ENCODE peak calls at places on chromosomes 1 and 21, in five cellular contexts. One of them, this sample, is unnamed.

GRCh38 chr21:16797530-16797929 is 715.3 kb upstream of the CXADR start:
- DNase-seq in H1: no peak
- DNase-seq in K562: no peak
- DNase-seq in HCT116: no peak
- DNase-seq in SK-N-SH: no peak
- DNase-seq in this sample: no peak

GRCh38 chr1:60055336-60055735 is 18.2 kb downstream of the C1orf87 start:
- DNase-seq in SK-N-SH: no peak
- DNase-seq in H1: no peak
- DNase-seq in HCT116: no peak
- DNase-seq in K562: no peak
- DNase-seq in this sample: no peak

GRCh38 chr1:7379445-7379971 is 391.6 kb upstream of the VAMP3 start:
- DNase-seq in K562: no peak
- DNase-seq in HCT116: no peak
- DNase-seq in SK-N-SH: no peak
- DNase-seq in H1: no peak
- DNase-seq in this sample: no peak

GRCh38 chr1:203117611-203118575 is 9.6 kb upstream of the ADORA1 start:
- DNase-seq in K562: peak
- DNase-seq in HCT116: peak
- DNase-seq in SK-N-SH: peak
- DNase-seq in H1: peak
- DNase-seq in this sample: no peak

GRCh38 chr1:43243299-43243698 is 26.5 kb upstream of the TMEM125 start:
- DNase-seq in H1: no peak
- DNase-seq in SK-N-SH: no peak
- DNase-seq in HCT116: no peak
- DNase-seq in K562: no peak
- DNase-seq in this sample: no peak

GRCh38 chr1:6082430-6082971 is 36.8 kb downstream of the KCNAB2 start:
- DNase-seq in SK-N-SH: peak
- DNase-seq in K562: peak
- DNase-seq in H1: no peak
- DNase-seq in HCT116: no peak
- DNase-seq in this sample: no peak

GRCh38 chr1:61083014-61083798 is 845 bp downstream of the NFIA start:
- DNase-seq in K562: peak
- DNase-seq in HCT116: no peak
- DNase-seq in H1: no peak
- DNase-seq in SK-N-SH: peak
- DNase-seq in this sample: no peak

GRCh38 chr1:203571661-203572060 is 55.0 kb upstream of the ATP2B4 start:
- DNase-seq in K562: no peak
- DNase-seq in SK-N-SH: no peak
- DNase-seq in HCT116: no peak
- DNase-seq in H1: no peak
- DNase-seq in this sample: no peak

GRCh38 chr1:57659804-57660203 is 235.9 kb upstream of the DAB1 start:
- DNase-seq in HCT116: no peak
- DNase-seq in SK-N-SH: no peak
- DNase-seq in H1: no peak
- DNase-seq in K562: no peak
- DNase-seq in this sample: no peak

GRCh38 chr1:246587606-246588005 is 21.4 kb downstream of the CNST start:
- DNase-seq in K562: no peak
- DNase-seq in HCT116: no peak
- DNase-seq in H1: no peak
- DNase-seq in SK-N-SH: no peak
- DNase-seq in this sample: no peak

GRCh38 chr1:156149374-156150106 is 3.8 kb upstream of the SEMA4A start:
- DNase-seq in K562: peak
- DNase-seq in HCT116: no peak
- DNase-seq in H1: peak
- DNase-seq in SK-N-SH: peak
- DNase-seq in this sample: no peak
- TF ChIP-seq POLR2AphosphoS5 in K562: no peak
- TF ChIP-seq POLR2AphosphoS5 in HCT116: no peak
- TF ChIP-seq POLR2AphosphoS5 in H1: no peak
- TF ChIP-seq POLR2AphosphoS5 in SK-N-SH: no peak
- TF ChIP-seq POLR2AphosphoS5 in this sample: no peak

GRCh38 chr1:192797845-192798244 is 11.0 kb upstream of the RGS2 start:
- DNase-seq in SK-N-SH: no peak
- DNase-seq in H1: no peak
- DNase-seq in HCT116: no peak
- DNase-seq in K562: no peak
- DNase-seq in this sample: no peak

GRCh38 chr1:192802406-192802805 is 6.4 kb upstream of the RGS2 start:
- DNase-seq in SK-N-SH: no peak
- DNase-seq in K562: no peak
- DNase-seq in H1: no peak
- DNase-seq in HCT116: no peak
- DNase-seq in this sample: no peak

GRCh38 chr1:192797143-192797542 is 11.7 kb upstream of the RGS2 start:
- DNase-seq in SK-N-SH: no peak
- DNase-seq in K562: no peak
- DNase-seq in H1: no peak
- DNase-seq in HCT116: no peak
- DNase-seq in this sample: no peak

GRCh38 chr1:192803501-192803900 is 5.3 kb upstream of the RGS2 start:
- DNase-seq in K562: no peak
- DNase-seq in SK-N-SH: no peak
- DNase-seq in HCT116: no peak
- DNase-seq in H1: no peak
- DNase-seq in this sample: no peak

GRCh38 chr1:192801451-192801850 is 7.4 kb upstream of the RGS2 start:
- DNase-seq in SK-N-SH: no peak
- DNase-seq in H1: no peak
- DNase-seq in K562: no peak
- DNase-seq in HCT116: no peak
- DNase-seq in this sample: no peak
- H3K27ac ChIP-seq in SK-N-SH: no peak
- H3K27ac ChIP-seq in H1: no peak
- H3K27ac ChIP-seq in K562: no peak
- H3K27ac ChIP-seq in HCT116: no peak
- H3K27ac ChIP-seq in this sample: no peak

GRCh38 chr1:156001021-156001681 is 19.6 kb downstream of the SSR2 start:
- DNase-seq in H1: no peak
- DNase-seq in HCT116: no peak
- DNase-seq in K562: no peak
- DNase-seq in SK-N-SH: no peak
- DNase-seq in this sample: no peak

GRCh38 chr1:156001682-156002171 is 19.0 kb downstream of the SSR2 start:
- DNase-seq in HCT116: no peak
- DNase-seq in K562: no peak
- DNase-seq in H1: no peak
- DNase-seq in SK-N-SH: no peak
- DNase-seq in this sample: no peak

GRCh38 chr1:156002182-156002911 is 18.4 kb downstream of the SSR2 start:
- DNase-seq in SK-N-SH: no peak
- DNase-seq in K562: no peak
- DNase-seq in HCT116: no peak
- DNase-seq in H1: no peak
- DNase-seq in this sample: no peak

GRCh38 chr1:156006666-156007376 is 13.9 kb downstream of the SSR2 start:
- DNase-seq in K562: no peak
- DNase-seq in HCT116: no peak
- DNase-seq in SK-N-SH: no peak
- DNase-seq in H1: no peak
- DNase-seq in this sample: no peak

DNA sequence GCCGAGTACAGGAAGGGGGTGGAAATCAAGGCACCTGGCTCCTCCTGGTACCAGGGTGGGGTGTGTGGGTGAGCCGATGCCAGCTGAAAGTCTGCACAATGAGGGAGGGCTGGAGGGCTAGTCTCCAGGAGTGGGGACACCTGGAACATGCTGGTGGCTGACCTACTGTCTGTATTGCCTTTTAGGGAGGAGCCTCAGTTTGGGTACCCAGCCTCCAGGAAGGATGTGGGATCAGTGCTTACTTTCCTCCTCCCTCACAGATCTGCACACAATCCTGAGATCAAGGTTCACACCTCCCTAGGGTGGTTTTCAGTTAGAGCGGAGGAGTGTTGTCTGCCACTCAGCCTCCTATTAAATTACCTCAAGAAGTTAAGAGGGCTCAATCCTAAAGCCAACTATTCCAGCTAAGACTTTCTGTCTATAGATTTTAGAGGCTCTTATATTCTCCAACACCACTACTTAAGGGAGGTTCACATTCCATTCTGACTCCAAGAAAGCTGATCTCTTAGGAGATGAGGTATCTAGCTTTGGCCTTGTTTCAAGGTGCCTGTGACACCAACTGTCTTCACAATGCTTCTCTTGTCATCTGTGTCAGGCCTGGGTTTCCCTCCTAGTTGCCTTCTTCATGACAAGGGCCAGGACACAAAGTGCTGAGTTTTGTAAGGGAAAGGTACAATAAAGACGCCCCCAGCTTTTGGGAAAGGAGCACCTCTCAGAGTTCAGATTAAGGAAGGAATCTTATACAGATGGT is 15.7 kb downstream of the SSR2 start:
- DNase-seq in H1: no peak
- DNase-seq in K562: no peak
- DNase-seq in HCT116: no peak
- DNase-seq in SK-N-SH: no peak
- DNase-seq in this sample: no peak
- H3K9ac ChIP-seq in H1: no peak
- H3K9ac ChIP-seq in K562: no peak
- H3K9ac ChIP-seq in HCT116: no peak
- H3K9ac ChIP-seq in SK-N-SH: no peak
- H3K9ac ChIP-seq in this sample: no peak

DNA sequence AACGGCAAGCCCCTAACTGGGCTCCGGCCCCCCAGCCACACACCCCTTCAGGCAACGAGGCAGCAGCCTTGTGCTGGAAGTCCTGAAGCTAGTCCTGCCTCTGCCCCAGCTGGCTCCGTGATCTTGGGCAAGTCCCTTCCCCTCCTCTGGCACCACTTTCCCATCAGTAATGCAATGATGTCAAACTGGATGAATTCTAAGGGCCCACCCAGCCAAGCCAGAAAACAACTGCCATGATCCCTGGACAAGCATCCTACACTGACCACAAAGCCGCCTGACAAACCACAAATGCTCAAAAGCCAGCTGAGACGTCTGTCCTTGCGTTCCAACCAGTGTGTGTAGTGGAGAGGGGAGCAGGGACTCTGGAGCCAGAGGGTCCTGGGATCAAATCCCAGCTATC is 26.8 kb downstream of the IFFO2 start:
- DNase-seq in H1: no peak
- DNase-seq in K562: no peak
- DNase-seq in HCT116: no peak
- DNase-seq in SK-N-SH: no peak
- DNase-seq in this sample: no peak
- TF ChIP-seq POLR2AphosphoS5 in H1: no peak
- TF ChIP-seq POLR2AphosphoS5 in K562: no peak
- TF ChIP-seq POLR2AphosphoS5 in HCT116: no peak
- TF ChIP-seq POLR2AphosphoS5 in SK-N-SH: no peak
- TF ChIP-seq POLR2AphosphoS5 in this sample: no peak

GRCh38 chr1:184685116-184685515 is 69.5 kb downstream of the EDEM3 start:
- DNase-seq in SK-N-SH: no peak
- DNase-seq in K562: no peak
- DNase-seq in H1: no peak
- DNase-seq in HCT116: no peak
- DNase-seq in this sample: no peak

GRCh38 chr1:184686540-184686939 is 68.1 kb downstream of the EDEM3 start:
- DNase-seq in K562: no peak
- DNase-seq in SK-N-SH: no peak
- DNase-seq in H1: no peak
- DNase-seq in HCT116: no peak
- DNase-seq in this sample: peak

GRCh38 chr1:184682956-184683355 is 71.7 kb downstream of the EDEM3 start:
- DNase-seq in K562: no peak
- DNase-seq in SK-N-SH: no peak
- DNase-seq in HCT116: no peak
- DNase-seq in H1: no peak
- DNase-seq in this sample: no peak

DNA sequence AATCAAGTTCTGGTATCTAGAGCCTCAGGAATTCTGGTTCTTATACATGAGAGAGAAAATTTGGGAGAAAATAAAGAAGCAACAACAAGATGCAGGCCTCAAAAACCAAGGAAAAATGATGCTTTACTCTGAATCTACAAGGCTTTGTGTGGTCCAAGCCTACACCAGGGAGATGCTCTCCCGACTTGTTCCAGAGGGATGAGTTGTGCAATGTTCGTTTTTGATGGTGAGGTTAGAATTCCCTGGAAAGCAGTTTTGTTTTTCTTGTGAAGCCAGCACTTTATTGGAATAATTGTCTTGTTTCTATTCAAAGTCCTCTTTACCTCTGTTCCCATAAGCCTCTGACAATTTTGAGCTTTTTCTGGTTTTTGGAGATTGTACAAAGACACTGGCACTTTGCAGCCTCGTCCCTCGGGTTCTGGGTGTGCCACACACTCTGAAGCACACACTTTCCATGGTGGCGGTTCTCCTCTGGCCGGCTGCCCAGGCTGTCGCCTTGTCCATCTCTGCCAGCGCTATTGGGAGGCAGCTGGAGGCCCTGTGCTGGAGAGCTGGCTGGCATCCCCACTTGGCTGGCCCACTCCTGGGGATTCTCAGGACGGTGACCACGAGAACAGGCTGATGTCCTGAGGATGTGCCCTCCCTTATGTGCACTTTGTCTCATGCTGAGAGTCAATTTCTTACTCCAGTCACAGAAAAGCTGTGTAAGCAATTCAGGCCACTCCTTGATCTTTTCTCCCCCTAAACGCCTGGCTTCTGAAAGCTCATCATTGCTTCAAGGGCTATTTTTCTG is 70.2 kb downstream of the EDEM3 start:
- DNase-seq in K562: no peak
- DNase-seq in H1: no peak
- DNase-seq in SK-N-SH: peak
- DNase-seq in HCT116: no peak
- DNase-seq in this sample: no peak
- H3K27ac ChIP-seq in K562: no peak
- H3K27ac ChIP-seq in H1: no peak
- H3K27ac ChIP-seq in SK-N-SH: no peak
- H3K27ac ChIP-seq in HCT116: no peak
- H3K27ac ChIP-seq in this sample: no peak

This sample was measured in SK-N-MC.